ENCODE peak calls at places on chromosomes 16 and 17, in ten cellular contexts. O is tibial artery, M is upper lobe of right lung, R is left ventricle myocardium inferior, D is tibial nerve, T is right lobe of liver, G is neural progenitor cell, P is keratinocyte, X is fibroblast of lung, E is ovary. J is an unnamed sample. For H3K4me1 and H3K36me3, the result is how much of the 10 kb centered on the place peaks cover.

GRCh38 chr16:27429981-27430441 is 28.0 kb downstream of the IL21R start:
- DNase-seq in O (no peak), M (peak), R (no peak), D (no peak), T (no peak), G (no peak), P (no peak), X (no peak), E (peak), J (no peak)

GRCh38 chr17:15453782-15454181 is 13.6 kb downstream of the CDRT4 start:
- DNase-seq in O (no peak), M (no peak), R (no peak), D (no peak), T (no peak), G (no peak), P (no peak), X (no peak), E (no peak), J (no peak)

GRCh38 chr17:34252890-34253525 is 2.1 kb upstream of the CCL2 start:
- DNase-seq in O (no peak), M (no peak), R (no peak), D (no peak), T (no peak), G (no peak), P (no peak), X (peak), E (no peak), J (no peak)

GRCh38 chr17:21392257-21392656 is 16.1 kb downstream of the KCNJ12 start:
- DNase-seq in O (no peak), M (no peak), R (no peak), D (no peak), T (no peak), G (no peak), P (no peak), X (no peak), E (no peak), J (no peak)

GRCh38 chr16:31094088-31094423 is 541 bp downstream of the VKORC1 start:
- DNase-seq in O (no peak), M (no peak), R (no peak), D (no peak), T (no peak), G (peak), P (no peak), X (peak), E (no peak), J (peak)

GRCh38 chr16:27676807-27677206 is 126.9 kb downstream of the KATNIP start:
- DNase-seq in O (no peak), M (no peak), R (no peak), D (no peak), T (no peak), G (no peak), P (no peak), X (peak), E (no peak), J (no peak)

GRCh38 chr16:77564791-77565390 is 130.1 kb upstream of the ADAMTS18 start:
- DNase-seq in O (no peak), M (no peak), R (no peak), D (no peak), T (no peak), G (no peak), P (no peak), X (peak), E (no peak), J (no peak)

GRCh38 chr17:51260960-51261958 is 913 bp downstream of the UTP18 start:
- DNase-seq in O (peak), M (peak), R (peak), D (peak), T (peak), G (peak), P (no peak), X (peak), E (peak), J (peak)

GRCh38 chr16:709651-710499 is 4.3 kb upstream of the FBXL16 start:
- DNase-seq in O (no peak), M (no peak), R (no peak), D (no peak), T (no peak), G (peak), P (no peak), X (peak), E (no peak), J (no peak)

GRCh38 chr17:30597776-30598288 is 120.6 kb downstream of the GOSR1 start:
- DNase-seq in O (no peak), M (no peak), R (no peak), D (no peak), T (no peak), G (no peak), P (no peak), X (peak), E (no peak), J (no peak)

GRCh38 chr17:63714550-63715277 is 14.8 kb upstream of the LIMD2 start:
- DNase-seq in O (no peak), M (peak), R (peak), D (no peak), T (no peak), G (no peak), P (no peak), X (peak), E (no peak), J (no peak)

GRCh38 chr17:81339502-81340296 is 44.6 kb upstream of the SLC38A10 start:
- DNase-seq in O (no peak), M (peak), R (no peak), D (no peak), T (peak), G (peak), P (no peak), X (no peak), E (no peak), J (peak)

GRCh38 chr17:7015587-7016020 is 3.2 kb downstream of the RNASEK start:
- DNase-seq in O (no peak), M (no peak), R (no peak), D (no peak), T (no peak), G (no peak), P (no peak), X (no peak), E (peak), J (peak)

GRCh38 chr16:15858921-15859668 is 2.3 kb upstream of the MYH11 start:
- DNase-seq in O (no peak), M (no peak), R (no peak), D (no peak), T (no peak), G (no peak), P (no peak), X (no peak), E (no peak), J (no peak)

GRCh38 chr17:17822189-17822978 is 14.4 kb downstream of the SREBF1 start:
- DNase-seq in O (peak), M (no peak), R (peak), D (peak), T (peak), G (no peak), P (no peak), X (peak), E (peak), J (peak)

GRCh38 chr17:75105269-75106080 is 4.3 kb upstream of the ARMC7 start:
- DNase-seq in O (no peak), M (peak), R (no peak), D (no peak), T (peak), G (peak), P (no peak), X (peak), E (no peak), J (peak)

GRCh38 chr17:31392002-31392855 is 754 bp downstream of the RAB11FIP4 start:
- DNase-seq in O (peak), M (peak), R (no peak), D (no peak), T (no peak), G (peak), P (no peak), X (no peak), E (peak), J (no peak)

GRCh38 chr16:75218256-75219076 is at the start of gene CTRB1:
- DNase-seq in O (no peak), M (no peak), R (no peak), D (no peak), T (no peak), G (no peak), P (no peak), X (no peak), E (no peak), J (no peak)

GRCh38 chr16:66662445-66663194 is 33.9 kb downstream of the CMTM4 start:
- DNase-seq in O (no peak), M (no peak), R (no peak), D (peak), T (no peak), G (no peak), P (no peak), X (peak), E (no peak), J (no peak)

GRCh38 chr16:3149630-3150345 is 15.0 kb downstream of the ZNF213 start:
- DNase-seq in O (peak), M (peak), R (peak), D (peak), T (peak), G (peak), P (no peak), X (peak), E (peak), J (peak)

GRCh38 chr17:75759457-75759856 is 5.5 kb downstream of the GALK1 start:
- DNase-seq in O (no peak), M (no peak), R (no peak), D (no peak), T (no peak), G (no peak), P (no peak), X (no peak), E (no peak), J (no peak)

DNA sequence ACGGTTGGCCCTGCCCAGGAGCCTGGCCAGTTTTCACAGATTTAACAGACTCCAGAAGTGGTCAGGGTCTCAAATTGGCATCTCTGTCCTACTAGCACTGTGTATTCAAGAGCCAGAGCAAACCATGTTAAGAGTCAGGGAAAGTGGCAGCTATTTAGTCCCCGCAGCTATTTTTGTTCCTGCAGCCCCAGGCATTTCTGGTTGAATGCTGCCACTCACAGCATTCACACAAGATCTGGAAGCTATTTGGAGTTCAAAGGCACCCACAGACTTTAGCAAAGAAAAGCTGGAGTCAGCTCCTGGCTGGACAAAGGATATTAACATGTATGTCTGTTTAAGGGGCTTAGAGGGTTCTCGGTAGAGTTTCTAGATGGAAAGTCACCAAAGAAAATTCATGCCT is 54.1 kb downstream of the TMEM100 start:
- DNase-seq in O (no peak), M (no peak), R (no peak), D (no peak), T (no peak), G (no peak), P (no peak), X (no peak), E (no peak), J (no peak)
- H3K4me1 ChIP-seq in O (under half), M (under half), R (under half), D (under half), T (under half), G (under half), P (under half), X (under half), E (under half), J (under half)

GRCh38 chr16:88727871-88728270 is 21.6 kb downstream of the CTU2 start:
- DNase-seq in O (no peak), M (no peak), R (peak), D (no peak), T (no peak), G (no peak), P (no peak), X (no peak), E (no peak), J (no peak)
- H3K36me3 ChIP-seq in O (under half), M (half or more), R (under half), D (under half), T (under half), G (under half), P (under half), X (half or more), E (under half), J (under half)

GRCh38 chr17:60640503-60640902 is 37.1 kb upstream of the BCAS3 start:
- DNase-seq in O (no peak), M (no peak), R (no peak), D (no peak), T (no peak), G (peak), P (no peak), X (peak), E (no peak), J (no peak)
- TF ChIP-seq CTCF in O (no peak), M (peak), R (peak), D (no peak), T (no peak), G (peak), P (peak), X (peak), E (no peak), J (no peak)

GRCh38 chr17:40558300-40558584 is 7.0 kb downstream of the CCR7 start:
- DNase-seq in O (peak), M (no peak), R (no peak), D (no peak), T (no peak), G (no peak), P (no peak), X (no peak), E (no peak), J (no peak)
- H3K4me1 ChIP-seq in O (under half), M (under half), R (half or more), D (half or more), T (under half), G (under half), P (under half), X (under half), E (under half), J (under half)

GRCh38 chr17:38417210-38417951 is 10.9 kb upstream of the ARHGAP23 start:
- DNase-seq in O (no peak), M (no peak), R (no peak), D (no peak), T (no peak), G (no peak), P (no peak), X (no peak), E (no peak), J (no peak)
- H3K36me3 ChIP-seq in O (under half), M (under half), R (under half), D (under half), T (under half), G (under half), P (under half), X (under half), E (under half), J (under half)

GRCh38 chr16:29107299-29107698 is 122.4 kb downstream of the LAT start:
- DNase-seq in O (no peak), M (no peak), R (no peak), D (no peak), T (no peak), G (peak), P (no peak), X (no peak), E (no peak), J (peak)
- TF ChIP-seq CTCF in O (no peak), M (no peak), R (no peak), D (no peak), T (no peak), G (no peak), P (no peak), X (no peak), E (no peak), J (no peak)

DNA sequence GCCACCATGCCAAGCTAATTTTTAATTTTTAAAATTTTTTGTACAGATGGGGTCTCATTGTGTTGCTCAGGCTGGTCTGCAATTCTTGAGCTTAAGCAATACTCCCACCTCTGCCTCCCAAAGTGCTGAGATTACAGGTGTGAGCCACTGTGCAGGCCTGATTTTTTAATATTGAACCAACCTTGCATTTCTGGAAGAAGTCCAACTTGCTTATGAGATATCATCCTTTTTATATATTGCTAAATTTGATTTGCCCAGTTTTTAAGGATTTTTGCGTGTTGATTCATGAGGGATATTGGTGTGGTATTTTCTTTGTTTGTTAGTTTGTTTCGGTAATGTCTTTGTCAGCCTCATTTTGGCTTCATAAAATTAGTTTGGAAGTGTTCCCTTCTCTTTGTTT is 196.4 kb downstream of the SEC14L1 start:
- DNase-seq in O (no peak), M (no peak), R (no peak), D (no peak), T (no peak), G (no peak), P (no peak), X (no peak), E (no peak), J (no peak)
- H3K4me1 ChIP-seq in O (under half), M (under half), R (under half), D (under half), T (under half), G (under half), P (under half), X (under half), E (under half), J (under half)

DNA sequence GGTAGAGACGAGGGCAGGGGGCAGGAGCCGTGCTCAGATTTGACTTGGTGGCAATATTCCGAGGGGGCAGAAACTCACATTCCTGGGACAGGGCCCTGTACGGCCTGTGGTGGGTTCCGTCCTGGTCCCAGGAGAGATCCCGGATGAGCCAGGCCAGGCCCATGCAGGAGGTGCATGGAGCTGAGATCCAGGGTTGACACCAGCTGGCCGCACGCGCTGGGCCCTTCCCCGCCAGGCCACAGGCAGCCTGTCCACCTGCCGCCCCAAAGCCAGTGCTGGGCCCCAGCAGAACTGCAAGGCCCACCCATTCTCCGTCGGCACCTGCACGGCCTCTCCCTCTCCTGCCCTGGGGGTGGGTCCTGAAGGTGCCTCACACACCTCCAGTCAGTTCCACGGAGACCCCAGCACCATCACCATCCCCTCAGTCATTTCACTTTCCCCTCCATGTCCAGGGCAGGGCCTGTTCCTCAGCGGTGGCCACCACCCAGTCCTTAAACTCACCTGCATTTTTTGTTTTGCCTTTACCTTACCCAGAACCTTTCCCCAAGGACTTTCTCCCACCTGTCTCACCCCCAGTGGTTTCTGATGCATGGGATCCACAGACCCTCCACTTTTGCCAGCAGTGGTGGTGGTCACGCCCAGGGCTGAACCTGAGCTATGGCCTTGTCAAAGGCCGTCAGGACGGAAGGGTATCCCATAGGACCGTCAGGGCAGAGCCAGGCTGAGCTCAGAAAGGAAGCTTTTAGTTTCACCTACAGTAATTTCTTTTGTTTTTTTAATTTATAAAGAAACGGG is 25.1 kb upstream of the CDH15 start:
- DNase-seq in O (no peak), M (peak), R (no peak), D (no peak), T (no peak), G (no peak), P (no peak), X (no peak), E (no peak), J (peak)
- H3K36me3 ChIP-seq in O (under half), M (under half), R (half or more), D (under half), T (under half), G (under half), P (under half), X (under half), E (under half), J (under half)

GRCh38 chr16:69083306-69083941 is 22.0 kb upstream of the HAS3 start:
- DNase-seq in O (no peak), M (peak), R (no peak), D (no peak), T (no peak), G (no peak), P (no peak), X (no peak), E (no peak), J (peak)
- TF ChIP-seq CTCF in O (no peak), M (peak), R (no peak), D (no peak), T (peak), G (peak), P (peak), X (no peak), E (no peak), J (no peak)